ENCODE peak calls at places on chromosome 9, in ten cellular contexts. Y is tibial nerve, G is H9, X is A549, M is suprapubic skin, B is left ventricle myocardium inferior, Z is heart right ventricle, E is right atrium auricular region, O is heart left ventricle, W is cardiac muscle cell. F is an unnamed sample. For H3K4me1 and H3K9me3, the result is how much of the 10 kb centered on the place peaks cover.

GRCh38 chr9:9498846-9499245 is 1114.0 kb downstream of the PTPRD start:
- DNase-seq in Y (no peak), G (no peak), X (no peak), M (no peak), B (no peak), Z (no peak), E (no peak), O (no peak), W (no peak), F (no peak)

GRCh38 chr9:5910413-5911057 is 19.8 kb downstream of the MLANA start:
- DNase-seq in Y (no peak), G (no peak), X (no peak), M (no peak), B (no peak), Z (no peak), E (no peak), O (no peak), W (no peak), F (no peak)

GRCh38 chr9:134959126-134959970 is 41.6 kb upstream of the FCN1 start:
- DNase-seq in Y (no peak), G (no peak), X (no peak), M (peak), B (no peak), Z (no peak), E (no peak), O (no peak), W (no peak), F (no peak)

GRCh38 chr9:102483666-102484065 is 511.5 kb upstream of the CYLC2 start:
- DNase-seq in Y (no peak), G (no peak), X (no peak), M (no peak), B (no peak), Z (no peak), E (no peak), O (no peak), W (no peak), F (no peak)

GRCh38 chr9:4371108-4371507 is 71.2 kb upstream of the GLIS3 start:
- DNase-seq in Y (no peak), G (no peak), X (peak), M (no peak), B (no peak), Z (no peak), E (no peak), O (no peak), W (no peak), F (peak)

GRCh38 chr9:35078066-35078465 is 1.7 kb downstream of the FANCG start:
- DNase-seq in Y (no peak), G (no peak), X (no peak), M (no peak), B (no peak), Z (no peak), E (no peak), O (no peak), W (no peak), F (no peak)

GRCh38 chr9:96567203-96567700 is 52.4 kb downstream of the CDC14B start:
- DNase-seq in Y (no peak), G (peak), X (no peak), M (peak), B (no peak), Z (no peak), E (no peak), O (no peak), W (no peak), F (no peak)

GRCh38 chr9:64066736-64067368 is 1218.2 kb downstream of the FOXD4L5 start:
- DNase-seq in Y (no peak), G (no peak), X (no peak), M (no peak), B (no peak), Z (no peak), E (no peak), O (no peak), W (no peak), F (no peak)

GRCh38 chr9:114156658-114157421 is 1.5 kb downstream of the COL27A1 start:
- DNase-seq in Y (peak), G (peak), X (peak), M (peak), B (peak), Z (peak), E (peak), O (peak), W (peak), F (peak)

GRCh38 chr9:127537014-127537413 is 75.1 kb upstream of the STXBP1 start:
- DNase-seq in Y (no peak), G (no peak), X (no peak), M (no peak), B (no peak), Z (no peak), E (no peak), O (no peak), W (peak), F (no peak)

GRCh38 chr9:3997492-3997891 is 302.4 kb downstream of the GLIS3 start:
- DNase-seq in Y (no peak), G (no peak), X (no peak), M (no peak), B (no peak), Z (no peak), E (no peak), O (no peak), W (no peak), F (no peak)

GRCh38 chr9:16431666-16432065 is 438.8 kb downstream of the BNC2 start:
- DNase-seq in Y (no peak), G (no peak), X (no peak), M (no peak), B (no peak), Z (no peak), E (no peak), O (no peak), W (no peak), F (no peak)

GRCh38 chr9:33414263-33414662 is 11.9 kb upstream of the AQP7 start:
- DNase-seq in Y (no peak), G (no peak), X (no peak), M (no peak), B (no peak), Z (no peak), E (no peak), O (no peak), W (no peak), F (no peak)

GRCh38 chr9:70159630-70160029 is 99.1 kb upstream of the SMC5 start:
- DNase-seq in Y (no peak), G (no peak), X (no peak), M (no peak), B (no peak), Z (no peak), E (no peak), O (no peak), W (no peak), F (no peak)

GRCh38 chr9:111957856-111958631 is 61.4 kb downstream of the UGCG start:
- DNase-seq in Y (no peak), G (no peak), X (peak), M (no peak), B (no peak), Z (no peak), E (peak), O (no peak), W (no peak), F (no peak)

GRCh38 chr9:109953813-109954489 is 174.0 kb downstream of the PALM2AKAP2 start:
- DNase-seq in Y (no peak), G (no peak), X (peak), M (no peak), B (no peak), Z (no peak), E (no peak), O (no peak), W (no peak), F (no peak)

GRCh38 chr9:133031130-133031422 is 279 bp downstream of the GTF3C5 start:
- DNase-seq in Y (no peak), G (no peak), X (no peak), M (no peak), B (no peak), Z (no peak), E (no peak), O (no peak), W (no peak), F (no peak)

GRCh38 chr9:121609845-121610637 is 41.4 kb upstream of the DAB2IP start:
- DNase-seq in Y (no peak), G (no peak), X (peak), M (no peak), B (no peak), Z (peak), E (peak), O (peak), W (no peak), F (peak)

GRCh38 chr9:128218518-128219389 is 15.6 kb downstream of the DNM1 start:
- DNase-seq in Y (peak), G (peak), X (peak), M (peak), B (peak), Z (peak), E (peak), O (peak), W (peak), F (peak)

GRCh38 chr9:89246840-89247239 is 64.2 kb upstream of the CKS2 start:
- DNase-seq in Y (no peak), G (no peak), X (no peak), M (no peak), B (no peak), Z (no peak), E (no peak), O (no peak), W (no peak), F (no peak)

GRCh38 chr9:132114102-132114707 is 34.5 kb upstream of the MED27 start:
- DNase-seq in Y (peak), G (peak), X (peak), M (no peak), B (peak), Z (peak), E (no peak), O (peak), W (peak), F (peak)

GRCh38 chr9:17906204-17906840 is 327.5 kb downstream of the SH3GL2 start:
- DNase-seq in Y (no peak), G (peak), X (no peak), M (no peak), B (no peak), Z (no peak), E (no peak), O (no peak), W (peak), F (no peak)

GRCh38 chr9:33159760-33160127 is 7.4 kb downstream of the B4GALT1 start:
- DNase-seq in Y (peak), G (no peak), X (peak), M (no peak), B (peak), Z (peak), E (peak), O (peak), W (no peak), F (peak)

GRCh38 chr9:90441814-90442213 is 200.8 kb downstream of the DIRAS2 start:
- DNase-seq in Y (no peak), G (no peak), X (peak), M (no peak), B (no peak), Z (no peak), E (no peak), O (no peak), W (no peak), F (no peak)

GRCh38 chr9:97740848-97741821 is 44.0 kb upstream of the XPA start:
- DNase-seq in Y (peak), G (peak), X (no peak), M (peak), B (peak), Z (peak), E (peak), O (peak), W (peak), F (peak)

GRCh38 chr9:133836001-133836758 is 98.0 kb upstream of the SARDH start:
- DNase-seq in Y (no peak), G (no peak), X (no peak), M (no peak), B (no peak), Z (no peak), E (no peak), O (no peak), W (no peak), F (no peak)

GRCh38 chr9:134419684-134420076 is 93.4 kb downstream of the RXRA start:
- DNase-seq in Y (no peak), G (peak), X (peak), M (no peak), B (no peak), Z (no peak), E (no peak), O (no peak), W (no peak), F (no peak)

GRCh38 chr9:77588319-77588937 is 59.7 kb downstream of the GNA14 start:
- DNase-seq in Y (no peak), G (no peak), X (peak), M (no peak), B (no peak), Z (no peak), E (no peak), O (no peak), W (peak), F (no peak)

GRCh38 chr9:89421595-89421994 is 76.3 kb downstream of the SEMA4D start:
- DNase-seq in Y (no peak), G (no peak), X (no peak), M (no peak), B (no peak), Z (no peak), E (no peak), O (no peak), W (no peak), F (no peak)

GRCh38 chr9:121612511-121612998 is 38.9 kb upstream of the DAB2IP start:
- DNase-seq in Y (no peak), G (peak), X (peak), M (no peak), B (no peak), Z (no peak), E (no peak), O (peak), W (peak), F (peak)

GRCh38 chr9:88820055-88820454 is 171.2 kb upstream of the S1PR3 start:
- DNase-seq in Y (no peak), G (no peak), X (no peak), M (no peak), B (no peak), Z (no peak), E (no peak), O (no peak), W (no peak), F (no peak)

GRCh38 chr9:21927752-21928151 is 66.4 kb downstream of the CDKN2A start:
- DNase-seq in Y (no peak), G (no peak), X (no peak), M (no peak), B (no peak), Z (no peak), E (no peak), O (no peak), W (no peak), F (no peak)

GRCh38 chr9:128669786-128670185 is 13.1 kb upstream of the DYNC2I2 start:
- DNase-seq in Y (no peak), G (no peak), X (no peak), M (peak), B (no peak), Z (no peak), E (no peak), O (no peak), W (no peak), F (no peak)

GRCh38 chr9:4237748-4238511 is 61.9 kb downstream of the GLIS3 start:
- DNase-seq in Y (no peak), G (peak), X (no peak), M (no peak), B (no peak), Z (peak), E (no peak), O (peak), W (no peak), F (no peak)

GRCh38 chr9:98564714-98565113 is 144.0 kb downstream of the GABBR2 start:
- DNase-seq in Y (no peak), G (no peak), X (no peak), M (no peak), B (no peak), Z (no peak), E (no peak), O (no peak), W (no peak), F (no peak)

GRCh38 chr9:120937596-120937995 is 11.0 kb upstream of the TRAF1 start:
- DNase-seq in Y (no peak), G (no peak), X (no peak), M (no peak), B (no peak), Z (no peak), E (no peak), O (no peak), W (no peak), F (no peak)

GRCh38 chr9:93128011-93128714 is 5.9 kb downstream of the NINJ1 start:
- DNase-seq in Y (no peak), G (peak), X (no peak), M (peak), B (no peak), Z (no peak), E (no peak), O (no peak), W (no peak), F (no peak)

GRCh38 chr9:70496244-70496643 is 81.8 kb upstream of the KLF9 start:
- DNase-seq in Y (no peak), G (no peak), X (no peak), M (no peak), B (no peak), Z (no peak), E (no peak), O (no peak), W (no peak), F (no peak)

GRCh38 chr9:18941060-18941746 is 91.8 kb downstream of the SAXO1 start:
- DNase-seq in Y (no peak), G (no peak), X (no peak), M (no peak), B (no peak), Z (no peak), E (no peak), O (no peak), W (no peak), F (no peak)

GRCh38 chr9:110069326-110070248 is 138.4 kb downstream of the C9orf152 start:
- DNase-seq in Y (no peak), G (no peak), X (peak), M (peak), B (no peak), Z (peak), E (peak), O (peak), W (peak), F (peak)

DNA sequence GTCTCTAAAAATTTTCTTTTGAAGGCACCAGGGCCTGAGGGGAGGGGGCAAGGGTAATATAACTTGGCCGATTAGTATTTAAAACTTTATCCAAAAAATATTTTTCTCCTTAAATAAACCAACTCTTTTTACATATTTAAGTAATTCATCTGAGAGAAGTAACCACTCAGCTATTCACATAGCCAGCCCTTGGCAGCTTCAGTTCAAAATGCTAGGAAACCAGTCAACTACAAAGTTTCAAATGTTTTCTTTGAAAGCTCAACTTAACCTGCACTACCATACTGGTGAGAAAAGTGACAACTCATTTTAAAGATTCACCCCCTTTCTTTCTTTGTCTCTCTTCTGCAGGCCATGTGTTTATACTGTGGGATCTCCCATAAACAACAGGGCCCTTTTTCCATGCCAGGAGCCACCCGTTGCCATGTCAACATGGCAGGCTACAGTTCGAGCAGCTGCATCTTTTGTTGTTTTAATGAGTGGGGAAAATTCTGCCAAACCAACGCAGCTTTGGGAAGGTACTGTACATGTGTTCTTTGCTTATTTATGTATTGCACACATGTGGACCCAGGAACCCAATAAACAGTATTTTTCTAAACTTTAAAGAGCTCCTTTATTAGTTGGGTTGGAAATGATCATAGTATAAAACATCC is 46.3 kb downstream of the AOPEP start:
- DNase-seq in Y (no peak), G (no peak), X (no peak), M (no peak), B (no peak), Z (no peak), E (no peak), O (no peak), W (no peak), F (no peak)
- H3K27ac ChIP-seq in Y (no peak), G (no peak), X (no peak), M (no peak), B (no peak), Z (no peak), E (peak), O (no peak), W (no peak), F (no peak)

DNA sequence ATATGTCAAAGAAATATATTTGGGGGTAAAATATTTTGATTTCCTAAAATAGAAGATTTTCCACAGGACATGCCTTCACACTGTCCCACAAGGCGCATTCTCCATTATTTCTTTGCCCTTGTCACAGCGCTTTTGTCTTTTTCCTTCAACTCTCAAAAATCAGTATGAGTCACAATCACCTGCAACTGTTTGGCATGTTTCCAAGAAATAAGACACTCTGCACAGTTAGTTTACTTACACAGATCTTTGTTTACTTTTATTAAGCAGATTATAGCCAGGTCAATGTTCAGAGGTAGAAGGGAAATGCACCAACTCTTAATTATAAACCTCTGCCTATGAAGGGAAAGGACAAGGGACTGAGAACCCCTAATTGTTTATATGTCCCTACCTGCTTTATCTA is 9.5 kb downstream of the CEMIP2 start:
- DNase-seq in Y (no peak), G (no peak), X (peak), M (no peak), B (no peak), Z (no peak), E (no peak), O (no peak), W (no peak), F (no peak)
- H3K4me1 ChIP-seq in Y (under half), G (under half), X (half or more), M (half or more), B (under half), Z (under half), E (under half), O (under half), W (under half), F (under half)

DNA sequence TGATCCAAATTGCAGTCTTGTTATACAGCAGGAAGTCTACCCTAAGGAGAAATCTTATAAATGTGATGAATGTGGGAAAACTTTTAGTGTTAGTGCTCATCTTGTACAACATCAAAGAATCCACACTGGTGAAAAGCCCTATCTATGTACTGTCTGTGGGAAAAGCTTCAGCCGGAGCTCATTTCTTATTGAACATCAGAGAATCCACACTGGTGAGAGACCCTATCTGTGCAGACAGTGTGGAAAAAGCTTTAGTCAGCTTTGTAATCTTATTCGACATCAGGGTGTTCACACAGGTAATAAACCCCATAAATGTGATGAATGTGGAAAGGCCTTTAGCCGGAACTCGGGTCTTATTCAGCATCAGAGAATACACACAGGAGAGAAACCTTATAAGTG is 10.4 kb downstream of the ZNF189 start:
- DNase-seq in Y (no peak), G (no peak), X (peak), M (no peak), B (no peak), Z (no peak), E (no peak), O (no peak), W (no peak), F (no peak)
- H3K9me3 ChIP-seq in Y (under half), G (under half), X (half or more), M (half or more), B (half or more), Z (half or more), E (half or more), O (half or more), W (under half), F (under half)

DNA sequence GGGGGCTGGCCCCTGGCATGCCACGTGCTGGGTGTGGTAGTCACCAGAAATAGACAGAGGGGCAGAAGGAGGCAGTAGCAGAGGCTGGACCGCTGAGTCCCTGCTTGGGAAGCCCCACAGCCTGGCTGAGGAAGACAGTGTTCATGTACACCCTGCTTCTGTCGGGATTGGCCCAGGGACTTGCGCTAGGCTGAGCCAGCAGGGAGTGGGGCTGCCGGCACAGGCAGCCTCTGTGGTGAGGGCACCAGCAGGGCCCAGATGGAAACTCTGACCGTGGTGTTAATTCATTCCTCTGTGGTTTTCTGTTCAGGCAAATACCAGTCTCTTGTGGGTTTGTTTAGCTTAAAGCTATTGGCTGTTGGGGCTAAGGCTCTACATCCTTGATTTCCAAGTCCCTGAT is 108.6 kb upstream of the RAD23B start:
- DNase-seq in Y (no peak), G (no peak), X (no peak), M (no peak), B (no peak), Z (no peak), E (no peak), O (no peak), W (no peak), F (no peak)
- H3K27ac ChIP-seq in Y (no peak), G (no peak), X (no peak), M (no peak), B (peak), Z (peak), E (peak), O (peak), W (no peak), F (no peak)